ENCODE peak calls at places on chromosome 6, in six cellular contexts. S is cardiac fibroblast, F is endodermal cell, Q is choroid plexus epithelial cell, X is MM.1S, M is astrocyte of the cerebellum. K is an unnamed sample.

GRCh38 chr6:89675949-89676753 is 37.6 kb upstream of the LYRM2 start:
- DNase-seq in S (no peak), F (no peak), Q (peak), X (no peak), M (no peak), K (no peak)

GRCh38 chr6:4723383-4723782 is 52.8 kb upstream of the CDYL start:
- DNase-seq in S (no peak), F (peak), Q (peak), X (no peak), M (no peak), K (no peak)

GRCh38 chr6:111957623-111958315 is 84.5 kb upstream of the FYN start:
- DNase-seq in S (no peak), F (peak), Q (no peak), X (no peak), M (no peak), K (no peak)

GRCh38 chr6:88368071-88368787 is 202.1 kb upstream of the CNR1 start:
- DNase-seq in S (peak), F (no peak), Q (peak), X (no peak), M (peak), K (no peak)

GRCh38 chr6:42898891-42899361 is 16.9 kb upstream of the PTCRA start:
- DNase-seq in S (peak), F (peak), Q (peak), X (peak), M (peak), K (no peak)

GRCh38 chr6:44645276-44645675 is 257.8 kb downstream of the CDC5L start:
- DNase-seq in S (no peak), F (no peak), Q (peak), X (no peak), M (no peak), K (no peak)

GRCh38 chr6:11132191-11132590 is 20.7 kb upstream of the ERVFRD-1 start:
- DNase-seq in S (no peak), F (no peak), Q (no peak), X (no peak), M (no peak), K (no peak)

GRCh38 chr6:76230711-76231110 is 158.2 kb upstream of the IMPG1 start:
- DNase-seq in S (no peak), F (peak), Q (no peak), X (peak), M (no peak), K (no peak)

GRCh38 chr6:45419574-45420082 is 41.9 kb upstream of the SUPT3H start:
- DNase-seq in S (peak), F (peak), Q (peak), X (peak), M (no peak), K (no peak)

GRCh38 chr6:8082572-8082953 is 18.4 kb upstream of the BLOC1S5 start:
- DNase-seq in S (no peak), F (no peak), Q (no peak), X (no peak), M (no peak), K (no peak)

GRCh38 chr6:140915001-140915950 is 1217.4 kb upstream of the GJE1 start:
- DNase-seq in S (peak), F (no peak), Q (peak), X (no peak), M (no peak), K (no peak)

GRCh38 chr6:160203522-160203921 is 55.1 kb downstream of the SLC22A2 start:
- DNase-seq in S (no peak), F (no peak), Q (no peak), X (no peak), M (no peak), K (no peak)

GRCh38 chr6:24321538-24322162 is 36.2 kb downstream of the DCDC2 start:
- DNase-seq in S (peak), F (no peak), Q (peak), X (no peak), M (no peak), K (no peak)

GRCh38 chr6:118594877-118595276 is 46.8 kb downstream of the PLN start:
- DNase-seq in S (no peak), F (no peak), Q (no peak), X (no peak), M (no peak), K (no peak)

GRCh38 chr6:455006-455585 is 63.5 kb downstream of the IRF4 start:
- DNase-seq in S (no peak), F (no peak), Q (no peak), X (no peak), M (no peak), K (no peak)

GRCh38 chr6:38188677-38189335 is 369.3 kb downstream of the ZFAND3 start:
- DNase-seq in S (no peak), F (no peak), Q (no peak), X (no peak), M (no peak), K (no peak)

GRCh38 chr6:109118955-109119354 is 23.6 kb downstream of the CEP57L1 start:
- DNase-seq in S (no peak), F (no peak), Q (no peak), X (no peak), M (no peak), K (no peak)

GRCh38 chr6:160137989-160138835 is 16.6 kb downstream of the SLC22A1 start:
- DNase-seq in S (peak), F (peak), Q (peak), X (peak), M (peak), K (peak)

GRCh38 chr6:2632368-2632767 is 118.4 kb downstream of the MYLK4 start:
- DNase-seq in S (no peak), F (no peak), Q (peak), X (no peak), M (peak), K (peak)

GRCh38 chr6:156777577-156777865 is 343 bp downstream of the ARID1B start:
- DNase-seq in S (no peak), F (no peak), Q (no peak), X (no peak), M (no peak), K (no peak)

GRCh38 chr6:156776841-156777576 is at the start of gene ARID1B:
- DNase-seq in S (peak), F (peak), Q (peak), X (peak), M (peak), K (peak)

GRCh38 chr6:156779206-156780116 is 2.3 kb downstream of the ARID1B start:
- DNase-seq in S (peak), F (peak), Q (no peak), X (no peak), M (no peak), K (no peak)

GRCh38 chr6:156778615-156779205 is 1.5 kb downstream of the ARID1B start:
- DNase-seq in S (peak), F (peak), Q (peak), X (no peak), M (no peak), K (no peak)

GRCh38 chr6:156777866-156778614 is 862 bp downstream of the ARID1B start:
- DNase-seq in S (peak), F (peak), Q (peak), X (peak), M (no peak), K (no peak)
- H3K4me3 ChIP-seq in S (peak), F (peak), Q (peak), X (peak), M (peak), K (peak)

GRCh38 chr6:12557760-12558159 is 158.8 kb upstream of the PHACTR1 start:
- DNase-seq in S (peak), F (no peak), Q (no peak), X (no peak), M (no peak), K (no peak)
- TF ChIP-seq CTCF in S (no peak), F (no peak), Q (no peak), X (no peak), M (no peak), K (no peak)

GRCh38 chr6:170003027-170003426 is 251.6 kb downstream of the ERMARD start:
- DNase-seq in S (no peak), F (no peak), Q (no peak), X (no peak), M (no peak), K (no peak)
- H3K4me3 ChIP-seq in S (no peak), F (no peak), Q (no peak), X (no peak), M (no peak), K (no peak)

GRCh38 chr6:52389626-52390360 is 27.8 kb downstream of the PAQR8 start:
- DNase-seq in S (peak), F (no peak), Q (peak), X (peak), M (no peak), K (no peak)
- TF ChIP-seq CTCF in S (no peak), F (no peak), Q (no peak), X (peak), M (no peak), K (no peak)

GRCh38 chr6:157755032-157755751 is 67.9 kb upstream of the SNX9 start:
- DNase-seq in S (no peak), F (peak), Q (peak), X (no peak), M (no peak), K (no peak)

GRCh38 chr6:157748839-157749571 is 74.0 kb upstream of the SNX9 start:
- DNase-seq in S (no peak), F (peak), Q (no peak), X (no peak), M (no peak), K (no peak)

GRCh38 chr6:157754351-157754750 is 68.7 kb upstream of the SNX9 start:
- DNase-seq in S (no peak), F (peak), Q (no peak), X (no peak), M (no peak), K (no peak)

GRCh38 chr6:157753291-157753690 is 69.8 kb upstream of the SNX9 start:
- DNase-seq in S (no peak), F (no peak), Q (no peak), X (no peak), M (no peak), K (no peak)

DNA sequence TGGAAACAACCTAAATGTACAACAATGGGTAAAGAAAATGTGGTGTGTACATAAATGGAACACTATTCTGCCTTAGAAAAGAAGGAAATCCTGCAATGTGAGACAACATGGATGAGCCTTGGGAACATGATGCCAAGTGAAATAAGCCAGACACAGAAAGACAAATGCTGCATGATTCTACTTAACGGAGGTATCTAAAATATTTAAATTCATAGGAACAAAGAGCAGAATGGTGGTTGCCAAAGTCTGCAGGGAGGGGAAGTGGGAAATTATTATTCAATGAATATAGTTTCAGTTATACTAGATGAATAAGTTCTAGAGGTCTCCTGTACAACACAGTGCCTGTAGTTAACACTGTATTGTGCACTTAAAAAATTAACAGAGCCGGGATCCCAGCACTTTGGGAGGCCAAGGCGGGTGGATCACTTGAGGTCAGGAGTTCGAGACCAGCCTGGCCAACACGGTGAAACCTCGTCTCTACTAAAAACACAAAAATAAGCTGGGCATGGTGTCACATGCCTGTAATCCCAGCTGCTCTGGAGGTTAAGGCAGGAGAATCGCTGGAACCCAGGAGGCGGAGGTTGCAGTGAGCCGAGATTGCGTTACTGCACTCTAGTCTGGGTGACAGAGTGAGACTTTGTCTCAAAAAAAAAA is 71.4 kb upstream of the SNX9 start:
- DNase-seq in S (no peak), F (peak), Q (no peak), X (no peak), M (no peak), K (no peak)
- H3K4me3 ChIP-seq in S (no peak), F (no peak), Q (no peak), X (no peak), M (no peak), K (no peak)

DNA sequence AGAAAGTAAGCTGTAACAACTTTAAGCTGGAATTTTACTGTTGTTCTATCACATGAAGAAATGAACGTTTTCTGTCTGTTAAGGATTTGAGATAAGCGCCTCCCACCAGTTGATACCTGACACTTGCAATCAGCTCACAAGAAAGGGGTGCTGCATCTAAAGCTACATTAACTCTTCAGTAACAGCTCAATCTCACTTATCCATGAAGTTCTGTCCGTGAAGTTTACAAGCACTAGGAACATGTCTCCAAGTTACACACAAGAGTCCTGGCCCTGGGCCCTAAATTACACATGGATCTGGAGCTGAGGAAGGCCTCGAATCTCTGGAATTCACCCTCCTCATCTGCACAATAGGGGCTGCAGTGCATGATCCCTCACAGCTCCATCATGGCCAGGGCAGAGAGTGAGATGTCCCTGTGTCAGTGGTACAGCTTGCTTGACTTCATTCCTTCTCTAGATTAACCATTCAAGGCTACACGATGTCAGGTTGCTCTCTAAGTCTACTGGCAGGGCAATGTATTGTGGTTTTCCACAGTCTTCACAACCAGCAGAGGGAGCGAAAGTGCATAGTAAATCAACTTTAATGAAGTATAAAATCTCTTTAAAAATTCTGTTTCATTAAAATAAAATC is 182.4 kb upstream of the MCHR2 start:
- DNase-seq in S (peak), F (peak), Q (peak), X (peak), M (peak), K (no peak)
- TF ChIP-seq CTCF in S (peak), F (peak), Q (peak), X (peak), M (peak), K (no peak)

DNA sequence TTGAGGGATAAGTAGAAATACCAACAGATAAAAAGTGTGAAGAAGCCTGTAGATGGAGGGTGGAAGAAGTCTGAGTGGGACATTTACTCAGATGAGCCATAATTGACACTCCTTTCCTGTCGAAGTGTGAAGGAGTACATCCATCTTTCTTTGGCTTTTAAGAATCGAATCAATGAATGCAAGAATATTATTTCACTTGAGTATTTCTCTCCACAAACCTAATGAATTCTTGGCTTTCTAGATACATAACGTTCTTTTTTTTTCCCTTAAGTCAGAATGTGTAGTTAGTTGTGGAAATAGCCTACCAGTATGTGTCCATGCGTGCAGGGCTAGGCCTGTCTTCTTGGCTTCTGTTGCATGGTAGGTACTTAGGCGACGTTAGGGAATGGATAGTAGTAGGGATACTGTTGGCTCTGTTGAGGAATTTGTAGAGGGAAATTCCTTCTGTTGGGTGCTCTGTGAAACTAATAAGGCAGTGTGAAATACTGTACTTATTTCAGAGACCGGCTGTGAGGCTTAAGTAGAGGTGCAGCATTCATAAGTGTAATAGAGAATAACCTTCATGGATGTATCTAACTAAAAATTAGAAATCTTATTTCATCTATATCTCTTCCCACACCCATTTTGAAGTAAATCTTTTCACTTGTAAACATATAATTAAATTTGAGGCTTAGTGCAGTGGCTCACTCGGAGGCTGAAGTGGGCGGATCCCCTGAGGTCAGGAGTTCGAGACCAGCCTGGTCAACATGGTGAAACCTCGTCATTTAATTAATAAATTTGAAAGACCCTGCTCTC is 1.5 kb downstream of the RPS18 start:
- DNase-seq in S (peak), F (no peak), Q (no peak), X (no peak), M (no peak), K (no peak)
- H3K4me3 ChIP-seq in S (peak), F (peak), Q (peak), X (peak), M (peak), K (peak)